ENCODE peak calls at places on chromosomes 13 and 19, in ten cellular contexts. I is GM12864; U is activated T-cell treated with anti-CD3 and anti-CD28 coated beads, Interleukin-2, amount 50 U/mL, for 72 hours; H is right lobe of liver; Q is cardiac septum; D is HS-27A; G is EL; Y is retinal pigment epithelial cell; X is activated naive CD8-positive, alpha-beta T cell treated with anti-CD3 and anti-CD28 coated beads, Interleukin-2, amount 10 ng/mL, durations not matched to agents 7 days and 5 days; L is tibial nerve. O is an unnamed sample.
A peak's percentile ranks its signal among the peaks of the same experiment; 100 is the strongest.

GRCh38 chr19:1425902-1426301 is 12.3 kb upstream of the RPS15 start:
- DNase-seq in G (no peak), Q (no peak), Y (no peak), D (no peak), L (no peak), U (no peak), I (no peak), H (no peak), X (no peak), O (no peak)

GRCh38 chr13:110499621-110500281 is 61.8 kb downstream of the RAB20 start:
- DNase-seq in U (no peak), Q (no peak), H (no peak), G (peak; percentile 84), L (no peak), I (no peak), X (no peak), D (no peak), Y (no peak), O (peak; percentile 71)

GRCh38 chr13:80475718-80476117 is 134.8 kb upstream of the SPRY2 start:
- DNase-seq in G (no peak), Y (no peak), L (no peak), U (no peak), H (no peak), D (no peak), Q (no peak), X (no peak), I (no peak), O (no peak)

GRCh38 chr13:41651413-41652068 is 194.2 kb downstream of the RGCC start:
- DNase-seq in H (no peak), Y (no peak), U (no peak), I (no peak), D (no peak), L (no peak), X (no peak), G (no peak), Q (no peak), O (no peak)

GRCh38 chr19:29591670-29592069 is 14.4 kb upstream of the POP4 start:
- DNase-seq in Y (no peak), D (no peak), L (no peak), U (no peak), H (no peak), G (no peak), I (no peak), X (no peak), Q (no peak), O (no peak)

GRCh38 chr19:7442423-7442822 is 46.4 kb downstream of the PEX11G start:
- DNase-seq in Q (no peak), I (no peak), H (no peak), X (no peak), U (no peak), G (no peak), L (no peak), Y (no peak), D (no peak), O (no peak)

GRCh38 chr19:13615890-13616289 is 109.6 kb upstream of the CACNA1A start:
- DNase-seq in Y (no peak), X (no peak), L (no peak), G (no peak), U (no peak), D (no peak), H (no peak), Q (no peak), I (no peak), O (no peak)

GRCh38 chr13:75364131-75364713 is 117.7 kb downstream of the TBC1D4 start:
- DNase-seq in U (no peak), X (no peak), D (no peak), I (no peak), Q (no peak), Y (no peak), G (no peak), H (no peak), L (no peak), O (no peak)

GRCh38 chr13:21075303-21076264 is 14.2 kb upstream of the LATS2 start:
- DNase-seq in U (peak; percentile 50), G (no peak), I (no peak), Y (no peak), Q (peak; percentile 85), L (peak; percentile 28), X (peak; percentile 59), H (no peak), D (no peak), O (peak; percentile 31)

GRCh38 chr13:20188649-20189553 is 3.8 kb downstream of the GJB2 start:
- DNase-seq in H (no peak), D (no peak), I (no peak), L (no peak), Y (no peak), U (no peak), Q (no peak), G (no peak), X (no peak), O (no peak)

GRCh38 chr13:92661406-92661805 is 565.2 kb upstream of the GPC6 start:
- DNase-seq in X (no peak), G (no peak), I (no peak), Q (no peak), Y (no peak), L (no peak), U (no peak), H (no peak), D (no peak), O (no peak)

GRCh38 chr19:12838893-12839656 is 760 bp downstream of the MAST1 start:
- DNase-seq in I (no peak), Y (no peak), L (no peak), D (no peak), Q (no peak), H (no peak), X (no peak), G (no peak), U (peak; percentile 33), O (peak; percentile 1)

GRCh38 chr13:29339386-29340272 is 255.9 kb downstream of the SLC7A1 start:
- DNase-seq in D (no peak), L (no peak), G (no peak), Y (no peak), Q (no peak), H (no peak), I (no peak), U (no peak), X (no peak), O (no peak)

GRCh38 chr13:23159205-23159586 is 21.6 kb upstream of the SGCG start:
- DNase-seq in Y (no peak), I (no peak), H (no peak), X (peak; percentile 34), Q (no peak), L (peak; percentile 49), D (no peak), U (peak; percentile 26), G (peak; percentile 34), O (peak; percentile 81)

GRCh38 chr19:48452255-48452654 is 3.1 kb upstream of the KCNJ14 start:
- DNase-seq in U (no peak), D (no peak), Y (no peak), X (no peak), L (no peak), H (no peak), I (no peak), Q (no peak), G (no peak), O (no peak)

GRCh38 chr19:1851581-1852293 is 3.5 kb upstream of the REXO1 start:
- DNase-seq in D (no peak), H (peak; percentile 57), G (no peak), Y (no peak), L (no peak), Q (no peak), I (no peak), U (peak; percentile 56), X (peak; percentile 69), O (no peak)

GRCh38 chr13:68467160-68467559 is 1237.0 kb upstream of the PCDH9 start:
- DNase-seq in Q (no peak), Y (no peak), H (no peak), G (no peak), D (no peak), X (no peak), U (no peak), I (no peak), L (no peak), O (no peak)

GRCh38 chr13:29817604-29818378 is 32.6 kb downstream of the UBL3 start:
- DNase-seq in Q (no peak), L (no peak), U (no peak), H (no peak), G (no peak), I (peak; percentile 52), X (no peak), D (no peak), Y (no peak), O (no peak)

GRCh38 chr19:47729799-47730520 is 15.4 kb upstream of the NOP53 start:
- DNase-seq in I (no peak), H (peak; percentile 66), X (peak; percentile 73), D (no peak), Y (no peak), U (peak; percentile 74), L (peak; percentile 56), Q (peak; percentile 87), G (no peak), O (no peak)

GRCh38 chr13:82571653-82572052 is 1310.6 kb downstream of the SLITRK1 start:
- DNase-seq in I (no peak), D (no peak), G (peak; percentile 34), Y (no peak), L (no peak), U (no peak), H (no peak), Q (no peak), X (no peak), O (no peak)

GRCh38 chr13:113105032-113105993 is at the start of gene F7:
- DNase-seq in Q (no peak), X (no peak), D (no peak), L (no peak), H (peak; percentile 89), G (no peak), I (no peak), U (no peak), Y (no peak), O (no peak)

GRCh38 chr13:60226507-60226906 is 62.8 kb upstream of the DIAPH3 start:
- DNase-seq in D (no peak), Q (no peak), G (peak; percentile 29), I (no peak), L (no peak), Y (peak; percentile 2), H (no peak), X (no peak), U (no peak), O (peak; percentile 35)

GRCh38 chr13:44815507-44816074 is 173.7 kb downstream of the NUFIP1 start:
- DNase-seq in D (peak; percentile 75), H (no peak), U (peak; percentile 55), Q (no peak), L (peak; percentile 22), I (no peak), X (no peak), G (peak; percentile 97), Y (peak; percentile 98), O (peak; percentile 94)

GRCh38 chr19:42352216-42352892 is 26.9 kb downstream of the MEGF8 start:
- DNase-seq in G (no peak), D (no peak), H (no peak), Y (no peak), X (no peak), Q (no peak), L (no peak), U (no peak), I (no peak), O (no peak)

GRCh38 chr13:42524487-42525034 is 49.4 kb upstream of the TNFSF11 start:
- DNase-seq in G (peak; percentile 19), X (no peak), L (no peak), H (peak; percentile 84), Y (no peak), D (no peak), Q (no peak), I (no peak), U (no peak), O (no peak)

GRCh38 chr13:41199526-41199925 is 5.2 kb upstream of the KBTBD7 start:
- DNase-seq in Q (no peak), H (no peak), L (no peak), G (no peak), Y (no peak), I (no peak), U (no peak), D (no peak), X (no peak), O (no peak)

GRCh38 chr13:39259371-39259770 is 221.1 kb downstream of the NHLRC3 start:
- DNase-seq in X (no peak), L (no peak), D (no peak), G (no peak), H (no peak), U (peak; percentile 8), Q (no peak), Y (no peak), I (no peak), O (no peak)

GRCh38 chr13:95262837-95263381 is 38.3 kb downstream of the ABCC4 start:
- DNase-seq in Y (no peak), U (no peak), L (no peak), X (no peak), Q (no peak), G (no peak), D (no peak), I (no peak), H (no peak), O (no peak)